ENCODE peak calls at places on chromosomes 3 and 15, in nine cellular contexts. Y, J, L, S, F, R, G, A and O are unnamed samples.

GRCh38 chr3:74651239-74651638 is 36.8 kb upstream of the CNTN3 start:
- DNase-seq in J (no peak), R (no peak), L (no peak), A (no peak), F (no peak), G (no peak), Y (no peak), S (no peak), O (no peak)

GRCh38 chr3:29324180-29324651 is 43.3 kb downstream of the RBMS3 start:
- DNase-seq in J (no peak), R (no peak), L (no peak), G (peak), S (peak), Y (no peak), F (no peak), A (no peak), O (peak)

GRCh38 chr3:56365905-56366640 is 102.2 kb downstream of the ERC2 start:
- DNase-seq in A (peak), S (no peak), F (no peak), R (peak), G (no peak), J (no peak), L (no peak), Y (no peak), O (no peak)

GRCh38 chr3:76585794-76586392 is 454.0 kb upstream of the ROBO2 start:
- DNase-seq in A (no peak), S (no peak), Y (no peak), F (no peak), R (no peak), L (no peak), J (no peak), G (no peak), O (no peak)

GRCh38 chr3:129965937-129966336 is 8.6 kb upstream of the TRH start:
- DNase-seq in R (no peak), A (no peak), L (no peak), S (no peak), F (no peak), J (no peak), Y (no peak), G (no peak), O (no peak)

GRCh38 chr3:30996467-30996866 is 102.0 kb upstream of the GADL1 start:
- DNase-seq in L (no peak), R (no peak), G (no peak), Y (peak), S (no peak), J (no peak), A (no peak), F (no peak), O (no peak)

GRCh38 chr3:65955792-65956477 is 82.8 kb downstream of the MAGI1 start:
- DNase-seq in L (no peak), F (no peak), G (no peak), A (no peak), S (no peak), Y (no peak), J (no peak), R (no peak), O (no peak)

GRCh38 chr15:71422530-71423259 is 307.4 kb downstream of the THSD4 start:
- DNase-seq in Y (no peak), R (no peak), G (no peak), S (no peak), A (no peak), J (no peak), L (no peak), F (no peak), O (no peak)

GRCh38 chr3:150371741-150372254 is 36.3 kb upstream of the TSC22D2 start:
- DNase-seq in F (no peak), S (peak), G (no peak), L (no peak), R (no peak), A (no peak), J (no peak), Y (no peak), O (peak)

GRCh38 chr3:39127907-39128303 is 20.4 kb downstream of the TTC21A start:
- DNase-seq in Y (no peak), S (no peak), J (no peak), R (no peak), F (no peak), G (no peak), A (no peak), L (no peak), O (no peak)

GRCh38 chr15:65409284-65409631 is 13.5 kb downstream of the IGDCC4 start:
- DNase-seq in F (no peak), Y (no peak), S (no peak), R (no peak), G (no peak), L (no peak), J (no peak), A (no peak), O (no peak)